ENCODE peak calls at places on chromosomes 6 and 20, in four cellular contexts. D, V, W and T are unnamed samples.

GRCh38 chr6:26175428-26176181 is 88.4 kb downstream of the HFE start:
- DNase-seq in D (no peak), V (peak), W (no peak), T (no peak)

GRCh38 chr6:17865243-17865642 is 122.2 kb downstream of the KIF13A start:
- DNase-seq in D (no peak), V (no peak), W (no peak), T (no peak)

GRCh38 chr20:10253750-10254149 is 35.1 kb downstream of the SNAP25 start:
- DNase-seq in D (no peak), V (no peak), W (no peak), T (no peak)

GRCh38 chr6:152635949-152636674 is 1.1 kb downstream of the SYNE1 start:
- DNase-seq in D (no peak), V (no peak), W (no peak), T (no peak)

GRCh38 chr6:7787137-7787575 is 61.3 kb downstream of the BMP6 start:
- DNase-seq in D (no peak), V (no peak), W (peak), T (no peak)

GRCh38 chr20:45617591-45617990 is 11.9 kb upstream of the WFDC10A start:
- DNase-seq in D (no peak), V (no peak), W (no peak), T (no peak)

GRCh38 chr6:11596640-11597237 is 59.2 kb downstream of the TMEM170B start:
- DNase-seq in D (no peak), V (no peak), W (no peak), T (no peak)

GRCh38 chr6:70669133-70669532 is 1.4 kb downstream of the SMAP1 start:
- DNase-seq in D (no peak), V (no peak), W (no peak), T (no peak)